ENCODE peak calls at places on chromosome 9, in eight cellular contexts. One of them, this sample, is unnamed.

GRCh38 chr9:134628354-134628736 is 13.3 kb upstream of the COL5A1 start:
- DNase-seq in stimulated activated CD8-positive, alpha-beta memory T cell treated with anti-CD3 and anti-CD28 coated beads, Interleukin-2, amount 100 ng/mL, for 1 hour: no peak
- DNase-seq in C1 segment of cervical spinal cord: no peak
- DNase-seq in NCI-H146: no peak
- DNase-seq in GM20000: no peak
- DNase-seq in T-helper 9 cell: no peak
- DNase-seq in GM12865: no peak
- DNase-seq in IMR-90: no peak
- DNase-seq in this sample: no peak

GRCh38 chr9:35909687-35910612 is 660 bp downstream of the SPAAR start:
- DNase-seq in GM12865: no peak
- DNase-seq in GM20000: no peak
- DNase-seq in stimulated activated CD8-positive, alpha-beta memory T cell treated with anti-CD3 and anti-CD28 coated beads, Interleukin-2, amount 100 ng/mL, for 1 hour: no peak
- DNase-seq in T-helper 9 cell: no peak
- DNase-seq in IMR-90: no peak
- DNase-seq in C1 segment of cervical spinal cord: no peak
- DNase-seq in NCI-H146: no peak
- DNase-seq in this sample: no peak

GRCh38 chr9:117409321-117409720 is 5.5 kb downstream of the ASTN2 start:
- DNase-seq in C1 segment of cervical spinal cord: no peak
- DNase-seq in stimulated activated CD8-positive, alpha-beta memory T cell treated with anti-CD3 and anti-CD28 coated beads, Interleukin-2, amount 100 ng/mL, for 1 hour: no peak
- DNase-seq in NCI-H146: no peak
- DNase-seq in IMR-90: no peak
- DNase-seq in T-helper 9 cell: no peak
- DNase-seq in GM20000: no peak
- DNase-seq in GM12865: no peak
- DNase-seq in this sample: no peak

GRCh38 chr9:89967527-89967926 is 362.7 kb downstream of the GADD45G start:
- DNase-seq in NCI-H146: no peak
- DNase-seq in GM20000: no peak
- DNase-seq in T-helper 9 cell: no peak
- DNase-seq in C1 segment of cervical spinal cord: no peak
- DNase-seq in GM12865: no peak
- DNase-seq in IMR-90: no peak
- DNase-seq in stimulated activated CD8-positive, alpha-beta memory T cell treated with anti-CD3 and anti-CD28 coated beads, Interleukin-2, amount 100 ng/mL, for 1 hour: no peak
- DNase-seq in this sample: no peak

GRCh38 chr9:87212563-87213154 is 265.4 kb upstream of the GAS1 start:
- DNase-seq in T-helper 9 cell: no peak
- DNase-seq in NCI-H146: no peak
- DNase-seq in GM20000: no peak
- DNase-seq in GM12865: no peak
- DNase-seq in stimulated activated CD8-positive, alpha-beta memory T cell treated with anti-CD3 and anti-CD28 coated beads, Interleukin-2, amount 100 ng/mL, for 1 hour: no peak
- DNase-seq in C1 segment of cervical spinal cord: no peak
- DNase-seq in IMR-90: peak; percentile 39
- DNase-seq in this sample: no peak

GRCh38 chr9:114372971-114373591 is 14.7 kb downstream of the AKNA start:
- DNase-seq in GM20000: peak; percentile 82
- DNase-seq in T-helper 9 cell: peak; percentile 75
- DNase-seq in GM12865: peak; percentile 96
- DNase-seq in stimulated activated CD8-positive, alpha-beta memory T cell treated with anti-CD3 and anti-CD28 coated beads, Interleukin-2, amount 100 ng/mL, for 1 hour: peak; percentile 66
- DNase-seq in NCI-H146: no peak
- DNase-seq in C1 segment of cervical spinal cord: peak; percentile 42
- DNase-seq in IMR-90: no peak
- DNase-seq in this sample: no peak

GRCh38 chr9:134405527-134405926 is 79.3 kb downstream of the RXRA start:
- DNase-seq in stimulated activated CD8-positive, alpha-beta memory T cell treated with anti-CD3 and anti-CD28 coated beads, Interleukin-2, amount 100 ng/mL, for 1 hour: no peak
- DNase-seq in T-helper 9 cell: no peak
- DNase-seq in GM12865: peak; percentile 56
- DNase-seq in NCI-H146: no peak
- DNase-seq in IMR-90: no peak
- DNase-seq in GM20000: no peak
- DNase-seq in C1 segment of cervical spinal cord: no peak
- DNase-seq in this sample: no peak

GRCh38 chr9:34084562-34084961 is 35.9 kb upstream of the UBAP2 start:
- DNase-seq in IMR-90: no peak
- DNase-seq in GM20000: no peak
- DNase-seq in C1 segment of cervical spinal cord: peak; percentile 3
- DNase-seq in NCI-H146: no peak
- DNase-seq in stimulated activated CD8-positive, alpha-beta memory T cell treated with anti-CD3 and anti-CD28 coated beads, Interleukin-2, amount 100 ng/mL, for 1 hour: no peak
- DNase-seq in GM12865: no peak
- DNase-seq in T-helper 9 cell: no peak
- DNase-seq in this sample: no peak

GRCh38 chr9:100515578-100516494 is 42.9 kb downstream of the TMEFF1 start:
- DNase-seq in IMR-90: peak; percentile 34
- DNase-seq in T-helper 9 cell: no peak
- DNase-seq in stimulated activated CD8-positive, alpha-beta memory T cell treated with anti-CD3 and anti-CD28 coated beads, Interleukin-2, amount 100 ng/mL, for 1 hour: no peak
- DNase-seq in GM20000: no peak
- DNase-seq in C1 segment of cervical spinal cord: no peak
- DNase-seq in NCI-H146: no peak
- DNase-seq in GM12865: no peak
- DNase-seq in this sample: no peak

This sample was measured in NCI-H345.